ENCODE peak calls at places on chromosomes 1 and 21, in nine cellular contexts. W, C, S, B, R, T, M, J and X are unnamed samples.

GRCh38 chr1:244400974-244401373 is 50.7 kb downstream of the ADSS2 start:
- DNase-seq in M (no peak), J (no peak), S (no peak), B (no peak), W (no peak), C (no peak), R (no peak), T (no peak), X (no peak)

GRCh38 chr1:156276966-156277381 is 5.7 kb downstream of the SMG5 start:
- DNase-seq in C (no peak), J (no peak), T (no peak), W (no peak), B (no peak), M (no peak), R (no peak), S (no peak), X (no peak)

GRCh38 chr1:35280006-35280405 is 11.5 kb downstream of the ZMYM4 start:
- DNase-seq in M (no peak), S (no peak), T (no peak), W (no peak), R (no peak), J (no peak), B (no peak), C (no peak), X (no peak)

GRCh38 chr1:201144701-201145100 is 9.6 kb downstream of the TMEM9 start:
- DNase-seq in C (no peak), B (no peak), M (no peak), R (no peak), T (no peak), S (no peak), W (no peak), J (no peak), X (no peak)

GRCh38 chr1:22123071-22123390 is 19.9 kb downstream of the WNT4 start:
- DNase-seq in M (no peak), R (no peak), J (no peak), C (no peak), T (no peak), S (no peak), B (no peak), W (no peak), X (no peak)

GRCh38 chr1:201614262-201615015 is 75.5 kb downstream of the NAV1 start:
- DNase-seq in C (no peak), S (no peak), W (no peak), R (no peak), B (no peak), T (peak), J (no peak), M (peak), X (no peak)

GRCh38 chr21:45513003-45513706 is 29.1 kb downstream of the SLC19A1 start:
- DNase-seq in C (peak), M (no peak), B (peak), R (no peak), T (peak), S (no peak), J (no peak), W (no peak), X (no peak)

GRCh38 chr1:10507111-10507879 is 32.5 kb downstream of the PEX14 start:
- DNase-seq in R (peak), T (peak), C (peak), J (peak), W (no peak), S (peak), B (peak), M (peak), X (peak)

GRCh38 chr1:202811296-202812175 is 782 bp downstream of the PCAT6 start:
- DNase-seq in C (no peak), T (peak), M (peak), B (no peak), R (no peak), W (no peak), S (peak), J (peak), X (peak)

GRCh38 chr1:39657923-39658485 is 13.9 kb downstream of the NT5C1A start:
- DNase-seq in M (peak), R (peak), B (peak), J (peak), T (peak), C (peak), W (no peak), S (peak), X (peak)

GRCh38 chr1:6860401-6860800 is 75.1 kb downstream of the CAMTA1 start:
- DNase-seq in S (no peak), J (no peak), C (peak), W (no peak), R (peak), T (no peak), M (no peak), B (no peak), X (no peak)

GRCh38 chr1:10910490-10911273 is 101.8 kb upstream of the TARDBP start:
- DNase-seq in B (no peak), T (no peak), C (no peak), J (no peak), S (no peak), W (no peak), R (no peak), M (no peak), X (no peak)

GRCh38 chr1:200724064-200724463 is 14.6 kb upstream of the CAMSAP2 start:
- DNase-seq in S (no peak), C (no peak), M (no peak), J (no peak), W (no peak), B (peak), R (no peak), T (no peak), X (no peak)

GRCh38 chr21:34808569-34809204 is 139.9 kb downstream of the CLIC6 start:
- DNase-seq in B (no peak), R (no peak), S (no peak), J (no peak), T (no peak), W (no peak), C (no peak), M (no peak), X (no peak)

GRCh38 chr1:8218351-8219092 is 99.4 kb upstream of the SLC45A1 start:
- DNase-seq in B (no peak), R (no peak), T (no peak), S (no peak), W (no peak), C (no peak), J (no peak), M (no peak), X (no peak)

GRCh38 chr1:213934642-213935041 is 53.1 kb upstream of the PROX1 start:
- DNase-seq in T (no peak), C (no peak), R (no peak), J (no peak), W (no peak), B (peak), M (peak), S (no peak), X (no peak)

GRCh38 chr1:111568160-111568559 is 51.4 kb upstream of the RAP1A start:
- DNase-seq in W (no peak), B (no peak), C (no peak), S (no peak), T (no peak), J (no peak), M (no peak), R (no peak), X (no peak)

GRCh38 chr1:31891280-31891679 is 46.9 kb downstream of the PTP4A2 start:
- DNase-seq in J (no peak), M (no peak), C (no peak), W (no peak), T (no peak), B (peak), S (no peak), R (no peak), X (no peak)

GRCh38 chr1:227753999-227754764 is 18.9 kb downstream of the SNAP47 start:
- DNase-seq in M (peak), W (no peak), C (no peak), T (peak), S (no peak), R (no peak), B (peak), J (no peak), X (no peak)

GRCh38 chr1:204194771-204195170 is 1.5 kb downstream of the KISS1 start:
- DNase-seq in M (no peak), R (no peak), T (peak), W (no peak), S (no peak), C (no peak), J (no peak), B (no peak), X (no peak)

GRCh38 chr1:58816072-58816746 is 32.4 kb upstream of the JUN start:
- DNase-seq in W (peak), J (peak), S (peak), B (peak), M (peak), C (peak), T (peak), R (peak), X (peak)

GRCh38 chr21:28944296-28944695 is 48.4 kb downstream of the LTN1 start:
- DNase-seq in M (no peak), B (no peak), R (no peak), S (no peak), W (no peak), J (no peak), T (no peak), C (no peak), X (no peak)

GRCh38 chr1:225737179-225737578 is 40.4 kb upstream of the SRP9 start:
- DNase-seq in J (no peak), S (peak), R (no peak), T (no peak), C (peak), M (no peak), B (peak), W (no peak), X (no peak)

GRCh38 chr1:70311369-70311768 is 43.2 kb downstream of the ANKRD13C start:
- DNase-seq in J (no peak), S (no peak), C (no peak), W (no peak), R (no peak), B (no peak), M (no peak), T (no peak), X (no peak)

GRCh38 chr1:205591522-205592351 is 40.1 kb downstream of the ELK4 start:
- DNase-seq in C (peak), W (no peak), S (peak), T (peak), J (peak), B (peak), M (peak), R (peak), X (peak)

GRCh38 chr1:180152588-180152987 is 2.1 kb upstream of the QSOX1 start:
- DNase-seq in R (no peak), T (no peak), J (no peak), S (no peak), B (no peak), C (no peak), M (no peak), W (no peak), X (no peak)

GRCh38 chr1:180151508-180151907 is 3.2 kb upstream of the QSOX1 start:
- DNase-seq in C (no peak), R (no peak), J (no peak), W (no peak), B (peak), S (no peak), T (no peak), M (no peak), X (no peak)

GRCh38 chr1:180154003-180154324 is 705 bp upstream of the QSOX1 start:
- DNase-seq in R (no peak), S (no peak), W (no peak), C (no peak), T (no peak), B (no peak), J (no peak), M (no peak), X (no peak)

GRCh38 chr1:180154325-180155201 is at the start of gene QSOX1:
- DNase-seq in B (peak), R (peak), S (peak), T (peak), W (peak), J (peak), C (peak), M (peak), X (peak)

DNA sequence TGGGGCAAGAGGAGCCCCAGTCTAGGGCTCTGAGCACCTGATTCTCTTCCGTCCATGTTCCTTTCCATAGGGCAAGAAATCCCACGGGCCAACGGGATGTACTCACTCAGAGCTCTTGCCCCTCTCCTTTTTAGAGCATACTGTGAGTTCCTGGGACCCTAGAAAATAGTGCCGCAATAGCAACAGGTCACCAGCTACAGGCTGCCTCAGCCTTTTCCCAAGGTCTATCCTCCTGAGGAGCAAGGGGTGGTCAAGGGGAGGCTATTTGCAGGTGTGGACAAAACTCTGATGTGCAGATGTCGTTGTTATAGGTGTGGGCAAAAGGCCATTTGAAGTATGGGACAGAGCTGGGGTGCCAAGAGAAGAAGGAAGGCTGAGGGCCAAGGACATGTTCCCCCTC is 1.6 kb upstream of the QSOX1 start:
- DNase-seq in J (no peak), T (no peak), R (no peak), M (no peak), W (no peak), S (no peak), B (no peak), C (no peak), X (no peak)
- H3K27ac ChIP-seq in J (no peak), T (no peak), R (no peak), M (no peak), W (no peak), S (no peak), B (no peak), C (no peak), X (no peak)

GRCh38 chr1:167551359-167551758 is 2.2 kb downstream of the CREG1 start:
- DNase-seq in S (no peak), M (no peak), B (no peak), C (no peak), T (no peak), J (no peak), W (no peak), R (no peak), X (no peak)

GRCh38 chr1:167544447-167544846 is 9.1 kb downstream of the CREG1 start:
- DNase-seq in S (no peak), M (no peak), W (no peak), B (peak), R (no peak), J (no peak), T (no peak), C (peak), X (no peak)

GRCh38 chr1:167546935-167547334 is 6.6 kb downstream of the CREG1 start:
- DNase-seq in J (no peak), S (no peak), B (no peak), C (no peak), W (no peak), M (no peak), R (no peak), T (no peak), X (no peak)

GRCh38 chr1:167545349-167545748 is 8.2 kb downstream of the CREG1 start:
- DNase-seq in M (no peak), J (no peak), B (no peak), C (no peak), R (no peak), T (no peak), S (no peak), W (no peak), X (no peak)

DNA sequence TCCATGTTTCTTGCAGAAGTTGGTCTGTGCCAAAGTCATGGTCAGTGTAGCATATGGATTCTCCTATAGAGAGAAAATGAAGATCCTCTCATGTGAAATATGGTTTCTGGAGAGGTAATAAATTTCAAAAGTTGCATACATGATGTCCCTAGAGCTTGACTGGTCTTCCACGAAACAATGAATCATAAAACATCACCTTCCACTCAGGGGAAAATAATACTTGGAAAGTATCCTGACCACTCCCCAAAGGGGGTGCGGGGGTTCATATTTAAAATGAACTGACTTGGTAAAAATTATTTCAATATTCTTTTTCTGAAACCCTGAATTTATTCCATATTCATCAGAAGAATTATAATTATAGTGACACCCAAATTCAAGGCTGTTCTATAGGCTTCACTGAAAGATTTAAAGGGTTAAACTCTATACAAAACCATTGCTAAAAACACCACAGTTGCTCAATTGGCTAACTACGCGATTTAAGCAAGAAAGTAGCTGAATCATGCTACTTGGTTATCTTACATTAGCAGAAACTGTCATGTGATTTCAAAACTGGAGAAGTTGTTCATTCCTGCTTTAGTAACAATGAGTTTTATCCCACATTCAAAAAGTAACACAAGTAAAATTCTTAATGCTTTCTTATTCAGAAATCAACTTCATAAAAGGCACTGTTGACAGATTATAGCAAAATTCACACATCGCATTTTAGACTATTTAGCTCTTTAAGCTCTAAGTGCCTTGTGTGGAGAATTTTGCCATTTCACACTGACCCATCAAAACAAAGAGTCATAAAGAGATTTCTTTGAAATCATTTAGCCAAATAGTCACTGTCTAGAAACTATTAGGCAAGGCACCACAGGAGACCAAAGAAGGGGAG is 5.3 kb downstream of the CREG1 start:
- DNase-seq in T (no peak), M (no peak), R (no peak), C (no peak), W (no peak), J (no peak), S (no peak), B (no peak), X (no peak)
- H3K4me3 ChIP-seq in T (no peak), M (no peak), R (no peak), C (no peak), W (no peak), J (no peak), S (no peak), B (no peak), X (no peak)

GRCh38 chr1:65235867-65236805 is 73.2 kb upstream of the DNAJC6 start:
- DNase-seq in M (no peak), S (no peak), C (no peak), R (peak), T (no peak), W (no peak), B (peak), J (no peak), X (no peak)
- TF ChIP-seq CTCF in M (peak), S (peak), C (peak), R (peak), T (no peak), W (peak), B (peak), J (peak), X (peak)

GRCh38 chr1:27569088-27569459 is 34.9 kb downstream of the AHDC1 start:
- DNase-seq in T (no peak), J (no peak), R (no peak), B (no peak), M (no peak), S (no peak), C (no peak), W (no peak), X (no peak)

GRCh38 chr1:27568247-27569087 is 35.5 kb downstream of the AHDC1 start:
- DNase-seq in S (peak), R (peak), W (peak), T (peak), C (peak), M (peak), B (peak), J (peak), X (peak)

GRCh38 chr1:27566462-27567182 is 37.3 kb downstream of the AHDC1 start:
- DNase-seq in R (no peak), W (no peak), S (no peak), M (no peak), C (no peak), B (no peak), J (no peak), T (peak), X (peak)

GRCh38 chr1:27567183-27567526 is 36.8 kb downstream of the AHDC1 start:
- DNase-seq in W (no peak), R (no peak), C (no peak), J (no peak), S (no peak), T (peak), M (no peak), B (no peak), X (peak)

GRCh38 chr1:27567931-27568246 is 36.1 kb downstream of the AHDC1 start:
- DNase-seq in R (no peak), T (no peak), M (no peak), B (no peak), J (no peak), C (no peak), S (no peak), W (no peak), X (no peak)
- H3K27ac ChIP-seq in R (peak), T (peak), M (peak), B (peak), J (no peak), C (no peak), S (peak), W (peak), X (peak)

GRCh38 chr1:27885114-27885528 is 12.8 kb downstream of the THEMIS2 start:
- DNase-seq in S (no peak), R (no peak), T (no peak), C (no peak), B (no peak), W (no peak), J (no peak), M (no peak), X (no peak)

GRCh38 chr1:27886353-27886679 is 14.0 kb downstream of the THEMIS2 start:
- DNase-seq in B (no peak), S (no peak), T (no peak), J (no peak), M (no peak), R (no peak), C (no peak), W (no peak), X (no peak)

GRCh38 chr1:27887215-27888035 is 15.1 kb downstream of the THEMIS2 start:
- DNase-seq in C (no peak), W (no peak), J (peak), B (no peak), M (no peak), R (no peak), T (no peak), S (no peak), X (no peak)

GRCh38 chr1:27885620-27886352 is 13.4 kb downstream of the THEMIS2 start:
- DNase-seq in B (no peak), R (no peak), T (no peak), J (no peak), C (no peak), S (no peak), W (no peak), M (no peak), X (no peak)

GRCh38 chr1:27886744-27887143 is 14.4 kb downstream of the THEMIS2 start:
- DNase-seq in W (no peak), S (no peak), B (no peak), T (no peak), M (no peak), J (no peak), R (no peak), C (no peak), X (no peak)
- H3K4me3 ChIP-seq in W (no peak), S (no peak), B (no peak), T (no peak), M (no peak), J (no peak), R (no peak), C (no peak), X (no peak)

DNA sequence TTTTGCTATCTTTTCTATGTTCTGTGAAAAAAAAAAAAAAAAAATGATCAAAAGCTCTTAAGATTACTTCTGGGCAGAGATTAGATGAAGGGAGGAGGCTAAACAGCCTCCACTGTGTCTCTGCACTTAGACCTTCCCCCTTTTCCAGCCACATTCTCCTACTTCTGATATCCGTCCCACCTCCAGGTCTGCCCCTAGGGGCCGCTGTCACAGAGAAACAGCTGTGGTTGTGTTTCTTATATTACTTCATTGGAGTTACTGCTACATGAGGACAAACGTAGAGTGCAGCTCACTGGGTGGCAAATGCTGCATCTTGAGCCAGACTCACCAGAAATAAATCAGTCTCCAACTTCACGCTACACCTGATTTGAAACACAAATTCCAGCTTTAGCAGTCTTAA is 125.4 kb upstream of the PTBP2 start:
- DNase-seq in R (peak), W (no peak), J (no peak), T (no peak), C (peak), B (peak), S (no peak), M (no peak), X (no peak)
- TF ChIP-seq CTCF in R (peak), W (peak), J (no peak), T (no peak), C (peak), B (peak), S (peak), M (peak), X (no peak)